ENCODE peak calls at places on chromosome 3, in four cellular contexts. W, C, J and K are unnamed samples.

GRCh38 chr3:42979044-42979962 is at the start of gene GASK1A:
- DNase-seq in J (no peak), W (no peak), C (no peak), K (peak)

GRCh38 chr3:25171118-25171912 is 256.7 kb upstream of the RARB start:
- DNase-seq in W (no peak), J (no peak), C (no peak), K (no peak)

GRCh38 chr3:148881286-148881685 is 16.2 kb downstream of the CPA3 start:
- DNase-seq in J (no peak), W (no peak), C (no peak), K (no peak)

GRCh38 chr3:98775459-98775858 is 12.3 kb downstream of the ST3GAL6 start:
- DNase-seq in W (no peak), C (no peak), J (no peak), K (no peak)

GRCh38 chr3:65401359-65401810 is 637.3 kb downstream of the MAGI1 start:
- DNase-seq in C (no peak), J (no peak), W (no peak), K (peak)

GRCh38 chr3:149245738-149246451 is 24.3 kb upstream of the CP start:
- DNase-seq in J (peak), C (peak), W (no peak), K (no peak)

GRCh38 chr3:126155819-126156218 is 24.6 kb downstream of the ALDH1L1 start:
- DNase-seq in J (no peak), W (no peak), C (no peak), K (no peak)

GRCh38 chr3:178060406-178060805 is 475.8 kb upstream of the KCNMB2 start:
- DNase-seq in W (no peak), J (no peak), C (no peak), K (no peak)

GRCh38 chr3:103706671-103707070 is 1271.9 kb downstream of the ZPLD1 start:
- DNase-seq in C (no peak), J (no peak), W (no peak), K (no peak)

GRCh38 chr3:94062513-94063404 is at the start of the genes DHFR2 and NSUN3:
- DNase-seq in W (peak), C (peak), J (peak), K (peak)

GRCh38 chr3:79767194-79767952 is 425 bp downstream of the ROBO1 start:
- DNase-seq in C (no peak), J (no peak), W (no peak), K (peak)

GRCh38 chr3:39273119-39273518 is 6.7 kb downstream of the CX3CR1 start:
- DNase-seq in J (no peak), C (no peak), W (peak), K (no peak)

GRCh38 chr3:172592898-172593669 is 69.9 kb upstream of the TNFSF10 start:
- DNase-seq in W (no peak), J (no peak), C (no peak), K (no peak)

GRCh38 chr3:143078883-143079282 is 40.7 kb upstream of the CHST2 start:
- DNase-seq in W (no peak), J (no peak), C (no peak), K (no peak)

GRCh38 chr3:54758461-54758860 is 169.4 kb downstream of the LRTM1 start:
- DNase-seq in J (no peak), W (no peak), C (no peak), K (no peak)

GRCh38 chr3:134643150-134643675 is 7.6 kb downstream of the KY start:
- DNase-seq in W (no peak), C (no peak), J (no peak), K (no peak)

GRCh38 chr3:172776049-172776717 is 25.7 kb downstream of the ECT2 start:
- DNase-seq in W (no peak), C (no peak), J (no peak), K (no peak)

GRCh38 chr3:11145888-11146287 is 8.4 kb upstream of the HRH1 start:
- DNase-seq in W (no peak), J (no peak), C (no peak), K (no peak)

GRCh38 chr3:169846458-169847193 is 23.1 kb downstream of the LRRC31 start:
- DNase-seq in W (no peak), J (no peak), C (peak), K (no peak)

GRCh38 chr3:108493862-108494261 is 16.5 kb downstream of the MYH15 start:
- DNase-seq in J (no peak), C (no peak), W (no peak), K (peak)

GRCh38 chr3:46898321-46899150 is 21.0 kb downstream of the PTH1R start:
- DNase-seq in C (no peak), W (no peak), J (no peak), K (peak)

GRCh38 chr3:127671523-127672428 is 976 bp upstream of the ABTB1 start:
- DNase-seq in J (no peak), C (no peak), W (peak), K (no peak)

GRCh38 chr3:171485338-171485737 is 25.1 kb upstream of the TNIK start:
- DNase-seq in W (no peak), J (no peak), C (no peak), K (no peak)

GRCh38 chr3:33426630-33427341 is 13.4 kb downstream of the UBP1 start:
- DNase-seq in J (no peak), C (no peak), W (no peak), K (no peak)

GRCh38 chr3:105791134-105791533 is 77.7 kb downstream of the CBLB start:
- DNase-seq in W (no peak), C (no peak), J (no peak), K (no peak)

GRCh38 chr3:113423699-113424098 is 17.6 kb downstream of the CFAP44 start:
- DNase-seq in J (no peak), C (peak), W (no peak), K (no peak)

GRCh38 chr3:82087958-82088357 is 326.5 kb upstream of the GBE1 start:
- DNase-seq in W (no peak), C (no peak), J (peak), K (no peak)

GRCh38 chr3:40843208-40843624 is 318.5 kb downstream of the ZNF621 start:
- DNase-seq in W (no peak), J (peak), C (no peak), K (no peak)

GRCh38 chr3:13235897-13236296 is 162.7 kb upstream of the IQSEC1 start:
- DNase-seq in C (no peak), J (peak), W (no peak), K (no peak)

GRCh38 chr3:100586832-100587231 is 22.6 kb upstream of the ADGRG7 start:
- DNase-seq in J (no peak), W (no peak), C (no peak), K (no peak)

GRCh38 chr3:104810896-104811295 is 555.8 kb upstream of the ALCAM start:
- DNase-seq in J (no peak), W (no peak), C (no peak), K (no peak)

GRCh38 chr3:149507491-149508324 is 33.2 kb downstream of the TM4SF4 start:
- DNase-seq in W (no peak), C (peak), J (no peak), K (no peak)

GRCh38 chr3:101868534-101869464 is 19.5 kb downstream of the NFKBIZ start:
- DNase-seq in C (no peak), J (no peak), W (peak), K (no peak)

DNA sequence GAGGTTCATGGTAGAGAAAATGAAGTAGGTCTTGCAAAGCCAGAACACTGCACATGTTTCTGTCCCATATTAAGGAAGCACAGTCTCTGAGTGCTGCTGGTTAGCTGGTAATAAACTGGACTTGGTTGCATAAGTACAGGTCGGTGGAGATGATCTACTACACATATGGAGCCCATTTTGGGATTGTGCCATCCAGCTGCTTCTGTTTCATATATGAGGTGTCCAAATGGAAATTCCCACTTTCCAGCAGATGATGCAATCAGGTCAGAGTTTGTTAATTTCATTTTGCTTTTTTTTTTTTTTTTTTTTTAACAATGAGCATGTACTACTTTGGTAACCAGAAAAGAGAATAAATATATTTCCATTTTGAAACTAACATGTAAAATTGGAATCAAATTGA is 122.6 kb downstream of the SATB1 start:
- DNase-seq in W (no peak), C (no peak), J (no peak), K (no peak)
- TF ChIP-seq TCF7 in W (no peak), C (no peak), J (no peak), K (no peak)

DNA sequence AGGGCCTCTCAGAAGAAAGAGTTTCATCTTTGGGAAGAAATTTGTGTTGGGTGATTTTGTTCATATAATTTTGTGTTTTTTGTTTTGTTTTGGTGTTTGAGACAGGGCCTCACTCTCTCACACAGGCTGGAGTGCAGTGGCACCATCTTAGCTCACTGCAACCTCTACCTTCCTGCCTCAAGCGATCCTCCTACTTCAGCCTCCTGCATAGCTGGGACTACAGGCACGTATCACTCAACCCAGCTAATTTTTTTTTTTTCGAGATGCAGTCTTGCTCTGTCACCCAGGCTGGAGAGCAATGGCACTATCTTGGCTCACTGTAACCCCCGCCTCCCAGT is 29.0 kb upstream of the PIK3CB start:
- DNase-seq in C (no peak), W (no peak), J (no peak), K (no peak)
- TF ChIP-seq ATF2 in C (no peak), W (no peak), J (no peak), K (no peak)

DNA sequence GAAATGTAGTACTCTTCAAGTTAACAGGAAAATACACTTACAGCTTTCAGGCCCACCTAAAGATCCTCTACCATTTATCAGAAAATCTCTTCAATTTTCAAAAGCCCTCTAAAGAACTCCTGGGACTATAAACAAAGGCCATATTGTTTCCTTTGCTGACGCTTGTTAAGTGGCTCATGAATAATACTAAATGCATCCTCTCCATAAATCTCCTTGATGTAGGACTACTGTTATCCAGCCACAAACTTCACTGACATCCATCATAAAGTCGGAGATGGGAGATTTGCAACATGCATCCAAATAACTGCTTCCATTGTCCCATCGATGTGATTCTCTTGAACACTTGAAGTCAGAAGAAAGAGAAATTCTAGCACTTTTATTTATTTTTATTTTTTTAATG is 326.5 kb downstream of the ZIC1 start:
- DNase-seq in W (no peak), C (no peak), J (no peak), K (no peak)
- TF ChIP-seq TCF7 in W (no peak), C (no peak), J (no peak), K (no peak)

GRCh38 chr3:191066669-191067068 is 132.4 kb upstream of the OSTN start:
- DNase-seq in J (no peak), W (no peak), C (peak), K (no peak)

GRCh38 chr3:191070762-191071365 is 128.2 kb upstream of the OSTN start:
- DNase-seq in J (no peak), W (no peak), C (no peak), K (no peak)

GRCh38 chr3:191070201-191070600 is 128.8 kb upstream of the OSTN start:
- DNase-seq in C (no peak), J (no peak), W (no peak), K (no peak)

GRCh38 chr3:191065183-191065805 is 133.7 kb upstream of the OSTN start:
- DNase-seq in C (no peak), W (no peak), J (no peak), K (no peak)

DNA sequence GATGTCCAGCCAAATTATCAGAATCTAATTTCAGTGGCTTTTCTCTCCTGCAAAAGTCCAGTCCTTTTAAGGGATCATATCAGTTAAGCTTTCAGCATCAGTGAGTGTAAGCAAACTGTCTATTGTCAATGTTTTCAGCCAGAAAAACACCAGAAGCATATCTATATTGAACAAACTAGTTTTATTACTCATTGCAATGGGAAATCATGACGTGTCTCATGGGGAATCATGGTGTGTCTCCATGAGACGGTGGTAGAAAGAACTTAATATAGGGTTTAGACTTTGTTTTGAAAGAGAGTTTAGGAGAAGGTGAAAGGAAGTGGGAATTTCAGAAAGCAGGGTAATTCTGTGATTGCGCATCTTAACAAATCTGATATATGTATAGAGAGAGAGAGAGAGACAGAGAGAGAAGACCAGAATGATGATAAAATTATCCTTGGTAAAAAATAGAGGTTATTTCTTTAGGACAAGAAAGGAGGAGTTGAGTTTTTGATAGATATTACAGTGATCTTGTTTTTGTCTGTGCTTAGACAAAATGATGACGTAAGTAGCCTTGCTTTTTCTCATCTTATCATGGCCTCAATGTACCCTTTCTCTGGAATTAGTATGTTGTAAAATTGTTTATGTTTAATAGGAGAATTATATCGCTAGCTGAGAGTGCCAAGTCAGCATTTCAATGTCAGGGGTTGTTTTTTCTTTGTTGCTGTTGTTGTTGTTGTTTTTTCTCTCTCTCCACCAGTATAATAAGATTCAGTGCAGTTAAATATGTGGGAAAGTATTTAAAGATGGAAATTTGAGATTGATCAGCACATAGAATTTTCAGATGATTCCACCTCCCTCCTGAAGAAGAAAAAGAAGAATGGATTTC is 129.9 kb upstream of the OSTN start:
- DNase-seq in W (no peak), C (no peak), J (no peak), K (no peak)
- TF ChIP-seq ATF2 in W (no peak), C (no peak), J (no peak), K (no peak)

GRCh38 chr3:48086736-48087470 is 70.7 kb upstream of the MAP4 start:
- DNase-seq in J (peak), W (no peak), C (no peak), K (no peak)
- TF ChIP-seq TCF7 in J (no peak), W (no peak), C (no peak), K (no peak)

GRCh38 chr3:16455001-16455400 is 58.5 kb downstream of the RFTN1 start:
- DNase-seq in J (no peak), W (no peak), C (no peak), K (no peak)
- TF ChIP-seq ATF2 in J (no peak), W (no peak), C (no peak), K (no peak)

GRCh38 chr3:195896361-195897080 is 11.8 kb downstream of the TNK2 start:
- DNase-seq in J (no peak), W (peak), C (no peak), K (no peak)

GRCh38 chr3:195895900-195896360 is 12.4 kb downstream of the TNK2 start:
- DNase-seq in C (no peak), J (no peak), W (peak), K (peak)

GRCh38 chr3:195897853-195898415 is 10.4 kb downstream of the TNK2 start:
- DNase-seq in W (no peak), C (no peak), J (no peak), K (no peak)

GRCh38 chr3:195895078-195895899 is 13.1 kb downstream of the TNK2 start:
- DNase-seq in J (peak), W (peak), C (no peak), K (no peak)

DNA sequence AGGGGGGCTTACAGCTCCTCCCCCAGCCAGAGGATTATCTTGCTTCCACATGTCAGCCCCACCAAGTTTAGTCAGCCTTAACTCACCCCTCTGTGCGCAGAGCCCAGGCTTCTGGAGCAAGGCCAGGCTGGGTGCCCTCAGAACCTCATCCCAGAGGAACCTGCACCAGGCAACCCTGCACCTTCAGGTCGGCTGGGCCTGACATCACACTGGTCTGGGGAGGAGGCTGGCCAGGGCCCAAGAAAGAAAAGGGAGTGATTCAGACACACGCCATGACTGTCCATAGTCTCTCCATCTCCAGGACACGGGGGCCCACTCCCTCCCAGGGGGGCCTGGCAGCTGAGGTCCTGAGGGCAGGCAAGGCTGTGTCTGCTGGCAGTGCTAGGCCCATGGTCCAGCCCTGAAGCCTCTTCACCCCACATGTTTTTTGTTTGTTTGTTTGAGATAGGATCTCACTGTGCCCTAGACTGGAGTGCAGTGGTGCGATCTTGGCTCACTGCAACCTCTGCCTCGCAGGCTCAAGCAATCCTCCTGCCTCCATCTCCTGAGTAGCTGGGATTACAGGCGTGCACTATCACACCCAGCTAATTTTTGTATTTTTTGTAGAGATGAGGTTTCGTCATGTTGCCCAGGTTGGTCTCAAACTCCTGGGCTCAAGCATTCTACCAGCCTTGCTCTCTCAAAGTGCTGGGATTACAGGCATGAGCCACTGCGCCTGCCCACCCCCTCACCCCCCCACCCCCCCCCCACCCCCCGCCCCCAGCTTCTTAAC is 11.1 kb downstream of the TNK2 start:
- DNase-seq in W (peak), J (no peak), C (no peak), K (no peak)
- TF ChIP-seq TCF7 in W (no peak), J (no peak), C (no peak), K (no peak)

GRCh38 chr3:18758047-18758704 is 333.0 kb upstream of the SATB1 start:
- DNase-seq in J (peak), C (peak), W (peak), K (no peak)
- TF ChIP-seq ATF2 in J (no peak), C (no peak), W (no peak), K (no peak)

GRCh38 chr3:194688946-194689345 is 3.3 kb downstream of the FAM43A start:
- DNase-seq in C (no peak), W (no peak), J (no peak), K (no peak)

GRCh38 chr3:194690501-194691372 is 5.1 kb downstream of the FAM43A start:
- DNase-seq in J (peak), C (no peak), W (no peak), K (no peak)

GRCh38 chr3:194687638-194688206 is 2.0 kb downstream of the FAM43A start:
- DNase-seq in J (no peak), W (no peak), C (no peak), K (peak)

GRCh38 chr3:194688207-194688711 is 2.6 kb downstream of the FAM43A start:
- DNase-seq in J (peak), C (no peak), W (no peak), K (peak)

GRCh38 chr3:194689493-194689901 is 3.8 kb downstream of the FAM43A start:
- DNase-seq in J (no peak), W (no peak), C (no peak), K (no peak)
- TF ChIP-seq TCF7 in J (no peak), W (no peak), C (no peak), K (no peak)

DNA sequence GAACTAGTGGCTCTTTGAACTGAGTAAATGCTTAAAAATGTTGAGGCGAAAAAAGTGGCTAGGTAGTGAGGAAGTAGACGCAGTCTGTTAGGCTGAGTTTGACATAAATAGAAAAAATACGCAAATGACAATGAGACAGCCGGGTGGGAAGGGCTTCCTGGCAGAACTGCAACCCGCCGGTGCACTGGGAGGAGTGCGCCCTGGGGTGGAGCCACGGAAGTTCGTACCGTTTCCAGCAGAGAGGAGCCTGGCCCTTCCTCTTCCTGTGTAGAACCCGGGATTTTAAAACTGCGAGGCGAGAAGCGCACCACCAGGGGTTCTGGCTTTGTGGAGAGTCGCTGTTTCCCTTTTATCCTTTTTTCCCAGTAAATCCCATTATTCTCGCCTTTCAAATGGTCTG is 602.6 kb downstream of the PYDC2 start:
- DNase-seq in J (no peak), C (peak), W (no peak), K (peak)
- TF ChIP-seq ATF2 in J (no peak), C (no peak), W (no peak), K (no peak)